ENCODE peak calls at places on chromosomes 2 and 18, in five cellular contexts. P is HFFc6; B is astrocyte of the spinal cord; D is breast epithelium; J is stimulated activated CD8-positive, alpha-beta memory T cell treated with anti-CD3 and anti-CD28 coated beads, Interleukin-7, amount 100 ng/mL, for 4 hours. Q is an unnamed sample.

GRCh38 chr2:64276417-64277095 is 132.3 kb upstream of the PELI1 start:
- DNase-seq in P (no peak), B (no peak), D (peak; percentile 53), J (no peak), Q (no peak)

GRCh38 chr2:222000326-222000725 is 298.5 kb downstream of the PAX3 start:
- DNase-seq in P (peak; percentile 60), B (peak; percentile 95), D (no peak), J (no peak), Q (peak; percentile 83)

GRCh38 chr2:112541315-112542122 is 746 bp upstream of the POLR1B start:
- DNase-seq in P (peak; percentile 2), B (peak; percentile 76), D (peak; percentile 52), J (peak; percentile 57), Q (peak; percentile 10)

GRCh38 chr2:66596229-66596628 is 161.3 kb downstream of the MEIS1 start:
- DNase-seq in P (no peak), B (peak; percentile 46), D (no peak), J (no peak), Q (peak; percentile 66)

GRCh38 chr2:101294861-101295260 is 13.6 kb downstream of the RNF149 start:
- DNase-seq in P (no peak), B (no peak), D (no peak), J (no peak), Q (no peak)

GRCh38 chr2:230956827-230957755 is 32.0 kb upstream of the GPR55 start:
- DNase-seq in P (peak; percentile 13), B (peak; percentile 54), D (peak; percentile 34), J (no peak), Q (peak; percentile 74)

GRCh38 chr2:111642576-111643327 is 241.2 kb downstream of the ANAPC1 start:
- DNase-seq in P (no peak), B (no peak), D (no peak), J (no peak), Q (no peak)

GRCh38 chr2:191582355-191582754 is 95.6 kb upstream of the NABP1 start:
- DNase-seq in P (peak; percentile 81), B (peak; percentile 53), D (no peak), J (no peak), Q (peak; percentile 62)

GRCh38 chr18:11976882-11977281 is 4.4 kb upstream of the IMPA2 start:
- DNase-seq in P (peak; percentile 54), B (peak; percentile 55), D (no peak), J (no peak), Q (peak; percentile 42)

GRCh38 chr2:168793596-168793995 is 8.8 kb upstream of the NOSTRIN start:
- DNase-seq in P (no peak), B (no peak), D (no peak), J (no peak), Q (no peak)

GRCh38 chr2:4358855-4359254 is 655.5 kb downstream of the DCDC2C start:
- DNase-seq in P (no peak), B (no peak), D (no peak), J (no peak), Q (no peak)

GRCh38 chr18:79611040-79611681 is 68.4 kb upstream of the CTDP1 start:
- DNase-seq in P (no peak), B (peak; percentile 62), D (no peak), J (no peak), Q (peak; percentile 75)

GRCh38 chr18:48743046-48743445 is 204.2 kb downstream of the CTIF start:
- DNase-seq in P (peak; percentile 69), B (peak; percentile 72), D (peak; percentile 63), J (no peak), Q (peak; percentile 37)

GRCh38 chr2:96831679-96832078 is 12.1 kb downstream of the ANKRD23 start:
- DNase-seq in P (no peak), B (no peak), D (no peak), J (no peak), Q (no peak)

GRCh38 chr18:47075098-47075883 is 39.9 kb upstream of the ELOA2 start:
- DNase-seq in P (peak; percentile 3), B (peak; percentile 8), D (no peak), J (no peak), Q (peak; percentile 16)

GRCh38 chr2:105383456-105383855 is 15.4 kb downstream of the FHL2 start:
- DNase-seq in P (no peak), B (no peak), D (no peak), J (no peak), Q (no peak)

GRCh38 chr2:69278366-69278765 is 108.7 kb downstream of the GFPT1 start:
- DNase-seq in P (no peak), B (peak; percentile 12), D (no peak), J (no peak), Q (peak; percentile 75)

GRCh38 chr2:95707837-95708236 is 116.0 kb downstream of the TRIM43 start:
- DNase-seq in P (no peak), B (no peak), D (no peak), J (no peak), Q (no peak)

GRCh38 chr2:223619486-223620129 is 17.4 kb upstream of the SCG2 start:
- DNase-seq in P (no peak), B (no peak), D (no peak), J (no peak), Q (no peak)

GRCh38 chr2:85400951-85401805 is 9.0 kb downstream of the CAPG start:
- DNase-seq in P (no peak), B (no peak), D (no peak), J (no peak), Q (no peak)

GRCh38 chr2:203893386-203893785 is 25.8 kb downstream of the CTLA4 start:
- DNase-seq in P (peak; percentile 0), B (no peak), D (peak; percentile 30), J (no peak), Q (no peak)

GRCh38 chr2:152607793-152608300 is 109.4 kb downstream of the PRPF40A start:
- DNase-seq in P (no peak), B (no peak), D (no peak), J (no peak), Q (no peak)

GRCh38 chr2:37890893-37891495 is 34.1 kb upstream of the RMDN2 start:
- DNase-seq in P (peak; percentile 61), B (peak; percentile 66), D (peak; percentile 35), J (peak; percentile 38), Q (peak; percentile 73)